ENCODE peak calls at places on chromosomes 16 and 17, in six cellular contexts. One of them, this sample, is unnamed. For H3K27me3 and H3K4me1, the result is how much of the 10 kb centered on the place peaks cover.

GRCh38 chr17:75078097-75079022 is 9.4 kb upstream of the SLC16A5 start:
- DNase-seq in effector memory CD4-positive, alpha-beta T cell: no peak
- DNase-seq in CD8-positive, alpha-beta memory T cell: no peak
- DNase-seq in CD4-positive, CD25-positive, alpha-beta regulatory T cell: no peak
- DNase-seq in spleen: no peak
- DNase-seq in neuronal stem cell: no peak
- DNase-seq in this sample: no peak

GRCh38 chr17:68514809-68515208 is 2.6 kb downstream of the PRKAR1A start:
- DNase-seq in effector memory CD4-positive, alpha-beta T cell: no peak
- DNase-seq in CD8-positive, alpha-beta memory T cell: no peak
- DNase-seq in CD4-positive, CD25-positive, alpha-beta regulatory T cell: no peak
- DNase-seq in spleen: no peak
- DNase-seq in neuronal stem cell: no peak
- DNase-seq in this sample: no peak

GRCh38 chr17:40345161-40346034 is 19.1 kb downstream of the GJD3 start:
- DNase-seq in effector memory CD4-positive, alpha-beta T cell: peak
- DNase-seq in CD8-positive, alpha-beta memory T cell: peak
- DNase-seq in CD4-positive, CD25-positive, alpha-beta regulatory T cell: no peak
- DNase-seq in spleen: peak
- DNase-seq in neuronal stem cell: peak
- DNase-seq in this sample: peak

GRCh38 chr17:59558953-59559352 is 6.5 kb upstream of the DHX40 start:
- DNase-seq in effector memory CD4-positive, alpha-beta T cell: no peak
- DNase-seq in CD8-positive, alpha-beta memory T cell: no peak
- DNase-seq in CD4-positive, CD25-positive, alpha-beta regulatory T cell: no peak
- DNase-seq in spleen: no peak
- DNase-seq in neuronal stem cell: no peak
- DNase-seq in this sample: no peak

GRCh38 chr17:41982026-41982989 is 15.7 kb downstream of the CNP start:
- DNase-seq in effector memory CD4-positive, alpha-beta T cell: no peak
- DNase-seq in CD8-positive, alpha-beta memory T cell: no peak
- DNase-seq in CD4-positive, CD25-positive, alpha-beta regulatory T cell: no peak
- DNase-seq in spleen: no peak
- DNase-seq in neuronal stem cell: no peak
- DNase-seq in this sample: no peak

GRCh38 chr16:89193576-89194293 is 6.6 kb downstream of the SLC22A31 start:
- DNase-seq in effector memory CD4-positive, alpha-beta T cell: no peak
- DNase-seq in CD8-positive, alpha-beta memory T cell: peak
- DNase-seq in CD4-positive, CD25-positive, alpha-beta regulatory T cell: no peak
- DNase-seq in spleen: peak
- DNase-seq in neuronal stem cell: no peak
- DNase-seq in this sample: no peak

GRCh38 chr17:35244345-35245195 is 1.7 kb downstream of the SLFN5 start:
- DNase-seq in effector memory CD4-positive, alpha-beta T cell: peak
- DNase-seq in CD8-positive, alpha-beta memory T cell: peak
- DNase-seq in CD4-positive, CD25-positive, alpha-beta regulatory T cell: peak
- DNase-seq in spleen: peak
- DNase-seq in neuronal stem cell: no peak
- DNase-seq in this sample: peak

GRCh38 chr17:68310141-68310540 is 18.8 kb downstream of the ARSG start:
- DNase-seq in effector memory CD4-positive, alpha-beta T cell: no peak
- DNase-seq in CD8-positive, alpha-beta memory T cell: peak
- DNase-seq in CD4-positive, CD25-positive, alpha-beta regulatory T cell: no peak
- DNase-seq in spleen: no peak
- DNase-seq in neuronal stem cell: no peak
- DNase-seq in this sample: no peak

GRCh38 chr17:31416503-31416923 is 25.0 kb downstream of the RAB11FIP4 start:
- DNase-seq in effector memory CD4-positive, alpha-beta T cell: no peak
- DNase-seq in CD8-positive, alpha-beta memory T cell: no peak
- DNase-seq in CD4-positive, CD25-positive, alpha-beta regulatory T cell: no peak
- DNase-seq in spleen: peak
- DNase-seq in neuronal stem cell: peak
- DNase-seq in this sample: no peak

GRCh38 chr16:23539984-23540816 is 16.9 kb downstream of the EARS2 start:
- DNase-seq in effector memory CD4-positive, alpha-beta T cell: no peak
- DNase-seq in CD8-positive, alpha-beta memory T cell: no peak
- DNase-seq in CD4-positive, CD25-positive, alpha-beta regulatory T cell: no peak
- DNase-seq in spleen: peak
- DNase-seq in neuronal stem cell: no peak
- DNase-seq in this sample: no peak

GRCh38 chr16:74942977-74943918 is 41.7 kb downstream of the WDR59 start:
- DNase-seq in effector memory CD4-positive, alpha-beta T cell: no peak
- DNase-seq in CD8-positive, alpha-beta memory T cell: no peak
- DNase-seq in CD4-positive, CD25-positive, alpha-beta regulatory T cell: no peak
- DNase-seq in spleen: no peak
- DNase-seq in neuronal stem cell: no peak
- DNase-seq in this sample: no peak

GRCh38 chr17:73285916-73286862 is 24.5 kb upstream of the CPSF4L start:
- DNase-seq in effector memory CD4-positive, alpha-beta T cell: no peak
- DNase-seq in CD8-positive, alpha-beta memory T cell: no peak
- DNase-seq in CD4-positive, CD25-positive, alpha-beta regulatory T cell: no peak
- DNase-seq in spleen: no peak
- DNase-seq in neuronal stem cell: no peak
- DNase-seq in this sample: no peak

GRCh38 chr16:81106826-81107503 is 10.8 kb upstream of the GCSH start:
- DNase-seq in effector memory CD4-positive, alpha-beta T cell: no peak
- DNase-seq in CD8-positive, alpha-beta memory T cell: no peak
- DNase-seq in CD4-positive, CD25-positive, alpha-beta regulatory T cell: no peak
- DNase-seq in spleen: peak
- DNase-seq in neuronal stem cell: no peak
- DNase-seq in this sample: peak

GRCh38 chr17:60618080-60618479 is 18.1 kb downstream of the PPM1D start:
- DNase-seq in effector memory CD4-positive, alpha-beta T cell: no peak
- DNase-seq in CD8-positive, alpha-beta memory T cell: no peak
- DNase-seq in CD4-positive, CD25-positive, alpha-beta regulatory T cell: no peak
- DNase-seq in spleen: no peak
- DNase-seq in neuronal stem cell: no peak
- DNase-seq in this sample: no peak

GRCh38 chr16:70661918-70662641 is 15.7 kb downstream of the IL34 start:
- DNase-seq in effector memory CD4-positive, alpha-beta T cell: no peak
- DNase-seq in CD8-positive, alpha-beta memory T cell: no peak
- DNase-seq in CD4-positive, CD25-positive, alpha-beta regulatory T cell: no peak
- DNase-seq in spleen: no peak
- DNase-seq in neuronal stem cell: no peak
- DNase-seq in this sample: no peak

GRCh38 chr17:7281953-7282751 is 634 bp downstream of the SLC2A4 start:
- DNase-seq in effector memory CD4-positive, alpha-beta T cell: no peak
- DNase-seq in CD8-positive, alpha-beta memory T cell: no peak
- DNase-seq in CD4-positive, CD25-positive, alpha-beta regulatory T cell: no peak
- DNase-seq in spleen: peak
- DNase-seq in neuronal stem cell: no peak
- DNase-seq in this sample: no peak

GRCh38 chr17:80861892-80862291 is 129.7 kb upstream of the CHMP6 start:
- DNase-seq in effector memory CD4-positive, alpha-beta T cell: no peak
- DNase-seq in CD8-positive, alpha-beta memory T cell: peak
- DNase-seq in CD4-positive, CD25-positive, alpha-beta regulatory T cell: peak
- DNase-seq in spleen: peak
- DNase-seq in neuronal stem cell: no peak
- DNase-seq in this sample: no peak

GRCh38 chr16:8887952-8888560 is 5.9 kb downstream of the LITAFD start:
- DNase-seq in effector memory CD4-positive, alpha-beta T cell: no peak
- DNase-seq in CD8-positive, alpha-beta memory T cell: no peak
- DNase-seq in CD4-positive, CD25-positive, alpha-beta regulatory T cell: no peak
- DNase-seq in spleen: peak
- DNase-seq in neuronal stem cell: no peak
- DNase-seq in this sample: no peak

GRCh38 chr16:54080524-54081008 is 206.0 kb downstream of the IRX3 start:
- DNase-seq in effector memory CD4-positive, alpha-beta T cell: no peak
- DNase-seq in CD8-positive, alpha-beta memory T cell: no peak
- DNase-seq in CD4-positive, CD25-positive, alpha-beta regulatory T cell: no peak
- DNase-seq in spleen: no peak
- DNase-seq in neuronal stem cell: no peak
- DNase-seq in this sample: no peak

GRCh38 chr17:81339180-81339501 is 44.0 kb upstream of the SLC38A10 start:
- DNase-seq in effector memory CD4-positive, alpha-beta T cell: no peak
- DNase-seq in CD8-positive, alpha-beta memory T cell: no peak
- DNase-seq in CD4-positive, CD25-positive, alpha-beta regulatory T cell: no peak
- DNase-seq in spleen: no peak
- DNase-seq in neuronal stem cell: no peak
- DNase-seq in this sample: no peak

GRCh38 chr16:3087243-3087791 is 11.8 kb downstream of the ZSCAN10 start:
- DNase-seq in effector memory CD4-positive, alpha-beta T cell: no peak
- DNase-seq in CD8-positive, alpha-beta memory T cell: no peak
- DNase-seq in CD4-positive, CD25-positive, alpha-beta regulatory T cell: no peak
- DNase-seq in spleen: peak
- DNase-seq in neuronal stem cell: no peak
- DNase-seq in this sample: no peak

GRCh38 chr16:82229800-82230619 is 60.0 kb upstream of the MPHOSPH6 start:
- DNase-seq in effector memory CD4-positive, alpha-beta T cell: peak
- DNase-seq in CD8-positive, alpha-beta memory T cell: peak
- DNase-seq in CD4-positive, CD25-positive, alpha-beta regulatory T cell: peak
- DNase-seq in spleen: no peak
- DNase-seq in neuronal stem cell: peak
- DNase-seq in this sample: peak

DNA sequence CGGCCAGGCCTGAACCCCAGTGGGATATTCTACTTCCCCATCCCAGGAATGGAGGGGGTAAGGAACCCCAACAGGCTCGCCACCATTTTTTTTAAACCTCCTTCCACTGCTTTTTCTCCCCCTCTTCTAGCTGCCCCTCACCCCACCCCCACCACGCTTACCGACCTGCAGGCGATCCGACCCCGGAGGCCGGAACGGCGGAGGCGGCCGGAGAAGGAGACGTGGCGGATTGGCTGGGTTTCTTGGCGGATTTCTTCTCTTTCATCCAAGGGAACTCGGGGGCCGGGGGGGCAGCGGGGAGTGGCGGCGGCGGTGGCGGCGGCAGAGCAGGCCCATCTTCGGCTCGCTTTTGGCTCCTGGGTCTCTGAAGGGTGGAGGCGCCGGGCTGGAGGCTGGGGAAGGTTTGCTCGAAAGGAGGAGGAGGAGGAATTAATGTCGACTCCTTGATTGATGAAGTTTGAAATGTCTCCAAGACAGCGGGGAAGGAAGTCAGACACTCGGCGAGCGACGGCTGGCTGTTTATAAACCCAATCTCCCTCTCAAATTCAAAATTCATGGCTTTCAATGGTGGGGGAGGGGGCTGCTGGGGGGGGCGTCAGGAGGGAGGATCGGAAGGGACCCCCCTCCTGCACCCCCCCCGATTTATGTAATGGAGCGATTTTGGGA is 420 bp downstream of the HOXB2 start:
- DNase-seq in effector memory CD4-positive, alpha-beta T cell: peak
- DNase-seq in CD8-positive, alpha-beta memory T cell: peak
- DNase-seq in CD4-positive, CD25-positive, alpha-beta regulatory T cell: peak
- DNase-seq in spleen: no peak
- DNase-seq in neuronal stem cell: no peak
- DNase-seq in this sample: peak
- H3K27me3 ChIP-seq in effector memory CD4-positive, alpha-beta T cell: under half
- H3K27me3 ChIP-seq in CD8-positive, alpha-beta memory T cell: under half
- H3K27me3 ChIP-seq in CD4-positive, CD25-positive, alpha-beta regulatory T cell: under half
- H3K27me3 ChIP-seq in spleen: under half
- H3K27me3 ChIP-seq in neuronal stem cell: under half
- H3K27me3 ChIP-seq in this sample: under half

DNA sequence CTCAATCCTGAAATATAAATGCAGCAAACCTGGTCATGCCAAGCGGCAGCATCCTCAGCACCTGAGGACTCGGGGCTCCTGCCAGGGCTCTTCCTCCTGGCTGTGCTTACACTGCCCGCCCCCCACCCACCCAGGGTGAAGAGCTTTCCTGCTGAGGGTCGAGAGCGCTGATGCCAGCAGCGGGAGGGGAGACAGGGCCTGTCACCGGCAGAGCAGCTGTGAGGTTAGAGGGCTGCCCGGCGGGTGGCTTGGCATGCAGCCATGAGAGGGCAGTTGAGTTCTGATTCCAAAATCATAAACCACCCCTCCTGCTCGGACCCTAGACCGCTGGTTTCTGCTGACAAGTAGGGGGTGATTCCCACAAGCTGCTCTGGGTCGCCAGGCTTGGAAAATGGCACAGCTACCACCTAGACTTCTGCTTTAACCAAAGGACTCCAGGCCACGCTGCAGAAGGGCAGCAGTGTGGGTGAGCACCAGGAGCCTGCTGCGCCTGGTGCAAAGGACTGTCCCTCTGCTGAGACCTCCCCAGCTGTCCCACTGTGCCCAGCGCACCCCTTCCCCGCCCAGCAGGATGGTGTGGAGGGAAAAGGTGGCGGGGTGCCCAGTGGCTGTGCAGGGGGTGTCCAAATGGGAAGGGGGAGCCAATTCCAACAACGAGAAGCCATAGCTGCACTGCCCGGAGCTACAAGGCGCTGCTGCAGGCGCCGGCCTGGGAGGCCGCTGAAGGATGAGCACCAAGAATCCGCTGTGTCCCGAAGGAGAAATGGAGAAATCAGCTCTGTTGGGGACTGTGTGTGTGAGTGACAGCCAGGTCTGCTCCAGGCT is 26.6 kb downstream of the MXRA7 start:
- DNase-seq in effector memory CD4-positive, alpha-beta T cell: no peak
- DNase-seq in CD8-positive, alpha-beta memory T cell: no peak
- DNase-seq in CD4-positive, CD25-positive, alpha-beta regulatory T cell: no peak
- DNase-seq in spleen: peak
- DNase-seq in neuronal stem cell: no peak
- DNase-seq in this sample: no peak
- H3K4me1 ChIP-seq in effector memory CD4-positive, alpha-beta T cell: under half
- H3K4me1 ChIP-seq in CD8-positive, alpha-beta memory T cell: under half
- H3K4me1 ChIP-seq in CD4-positive, CD25-positive, alpha-beta regulatory T cell: under half
- H3K4me1 ChIP-seq in spleen: under half
- H3K4me1 ChIP-seq in neuronal stem cell: under half
- H3K4me1 ChIP-seq in this sample: under half

DNA sequence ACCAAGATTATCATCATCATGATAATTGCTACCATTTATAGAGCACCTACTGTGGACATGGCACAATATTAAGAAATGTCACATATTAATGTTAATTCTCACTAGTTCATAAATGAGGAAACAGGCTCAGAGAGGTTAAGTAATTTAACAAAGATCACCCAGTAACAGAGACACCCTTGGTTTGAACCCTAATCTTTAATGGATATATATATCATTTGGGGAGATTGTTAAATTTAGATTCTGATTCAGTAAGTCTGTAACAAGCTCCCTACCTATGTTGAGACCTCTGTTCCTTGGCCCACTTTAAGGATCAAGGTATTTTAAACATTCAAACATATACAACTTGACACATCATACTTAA is 804 bp upstream of the TMEM100 start:
- DNase-seq in effector memory CD4-positive, alpha-beta T cell: no peak
- DNase-seq in CD8-positive, alpha-beta memory T cell: no peak
- DNase-seq in CD4-positive, CD25-positive, alpha-beta regulatory T cell: no peak
- DNase-seq in spleen: no peak
- DNase-seq in neuronal stem cell: no peak
- DNase-seq in this sample: no peak
- H3K4me3 ChIP-seq in effector memory CD4-positive, alpha-beta T cell: no peak
- H3K4me3 ChIP-seq in CD8-positive, alpha-beta memory T cell: no peak
- H3K4me3 ChIP-seq in CD4-positive, CD25-positive, alpha-beta regulatory T cell: no peak
- H3K4me3 ChIP-seq in spleen: no peak
- H3K4me3 ChIP-seq in neuronal stem cell: no peak
- H3K4me3 ChIP-seq in this sample: no peak

GRCh38 chr17:45282683-45283644 is 21.1 kb upstream of the SPATA32 start:
- DNase-seq in effector memory CD4-positive, alpha-beta T cell: no peak
- DNase-seq in CD8-positive, alpha-beta memory T cell: no peak
- DNase-seq in CD4-positive, CD25-positive, alpha-beta regulatory T cell: no peak
- DNase-seq in spleen: no peak
- DNase-seq in neuronal stem cell: no peak
- DNase-seq in this sample: no peak
- H3K27me3 ChIP-seq in effector memory CD4-positive, alpha-beta T cell: under half
- H3K27me3 ChIP-seq in CD8-positive, alpha-beta memory T cell: under half
- H3K27me3 ChIP-seq in CD4-positive, CD25-positive, alpha-beta regulatory T cell: under half
- H3K27me3 ChIP-seq in spleen: under half
- H3K27me3 ChIP-seq in neuronal stem cell: under half
- H3K27me3 ChIP-seq in this sample: under half

This sample was measured in HAP-1.